ENCODE peak calls at places on chromosomes 12 and 14, in five cellular contexts. Z, C, N, X and Y are unnamed samples. For H3K4me1, the result is how much of the 10 kb centered on the place peaks cover.

GRCh38 chr12:108884116-108885012 is 4.5 kb downstream of the DAO start:
- DNase-seq in Z (no peak), C (no peak), N (peak), X (no peak), Y (peak)

GRCh38 chr12:92012691-92013090 is 133.0 kb downstream of the BTG1 start:
- DNase-seq in Z (no peak), C (no peak), N (no peak), X (no peak), Y (no peak)

GRCh38 chr14:104557766-104558165 is 21.8 kb upstream of the C14orf180 start:
- DNase-seq in Z (no peak), C (no peak), N (no peak), X (no peak), Y (no peak)

GRCh38 chr14:59630281-59630963 is 53.8 kb upstream of the CCDC175 start:
- DNase-seq in Z (no peak), C (no peak), N (no peak), X (no peak), Y (no peak)

GRCh38 chr14:87014854-87015253 is 978.1 kb downstream of the GALC start:
- DNase-seq in Z (no peak), C (no peak), N (no peak), X (no peak), Y (no peak)

GRCh38 chr12:12403264-12404248 is 46.7 kb downstream of the BORCS5 start:
- DNase-seq in Z (no peak), C (no peak), N (no peak), X (no peak), Y (no peak)

GRCh38 chr14:21136024-21136423 is 19.8 kb downstream of the OR5AU1 start:
- DNase-seq in Z (no peak), C (no peak), N (no peak), X (no peak), Y (no peak)

GRCh38 chr12:68106160-68106559 is 53.4 kb downstream of the IFNG start:
- DNase-seq in Z (no peak), C (no peak), N (no peak), X (no peak), Y (no peak)

GRCh38 chr14:69519701-69520100 is 35.2 kb downstream of the PLEKHD1 start:
- DNase-seq in Z (no peak), C (no peak), N (no peak), X (no peak), Y (no peak)

GRCh38 chr12:114799574-114800487 is 115.9 kb upstream of the TBX3 start:
- DNase-seq in Z (no peak), C (peak), N (no peak), X (no peak), Y (peak)

GRCh38 chr12:48966177-48966890 is 5.2 kb downstream of the WNT10B start:
- DNase-seq in Z (no peak), C (no peak), N (no peak), X (no peak), Y (no peak)

GRCh38 chr14:32047791-32048190 is 29.3 kb upstream of the ARHGAP5 start:
- DNase-seq in Z (no peak), C (no peak), N (no peak), X (no peak), Y (no peak)

GRCh38 chr12:108980831-108981618 is 39.8 kb downstream of the SVOP start:
- DNase-seq in Z (no peak), C (no peak), N (no peak), X (no peak), Y (no peak)

GRCh38 chr12:93109794-93110203 is 180.7 kb upstream of the EEA1 start:
- DNase-seq in Z (no peak), C (peak), N (no peak), X (no peak), Y (no peak)

GRCh38 chr12:64549108-64549507 is 61.2 kb upstream of the RASSF3 start:
- DNase-seq in Z (no peak), C (no peak), N (no peak), X (no peak), Y (no peak)

GRCh38 chr12:9077576-9078031 is 38.1 kb downstream of the A2M start:
- DNase-seq in Z (no peak), C (no peak), N (no peak), X (no peak), Y (no peak)

GRCh38 chr14:75720828-75721227 is 59.8 kb downstream of the TTLL5 start:
- DNase-seq in Z (no peak), C (peak), N (no peak), X (no peak), Y (no peak)

GRCh38 chr14:103091041-103091882 is 3.3 kb upstream of the EXOC3L4 start:
- DNase-seq in Z (no peak), C (peak), N (peak), X (no peak), Y (no peak)

GRCh38 chr14:104956290-104956890 is 21.8 kb downstream of the AHNAK2 start:
- DNase-seq in Z (no peak), C (no peak), N (no peak), X (no peak), Y (no peak)

GRCh38 chr12:57582440-57582839 is 8.6 kb upstream of the PIP4K2C start:
- DNase-seq in Z (no peak), C (no peak), N (no peak), X (no peak), Y (no peak)

GRCh38 chr12:9342614-9343353 is 134.6 kb upstream of the PZP start:
- DNase-seq in Z (no peak), C (no peak), N (no peak), X (no peak), Y (no peak)

GRCh38 chr12:62098131-62098530 is 162.1 kb upstream of the USP15 start:
- DNase-seq in Z (no peak), C (no peak), N (no peak), X (no peak), Y (no peak)

GRCh38 chr12:105911966-105912365 is 226.8 kb downstream of the NUAK1 start:
- DNase-seq in Z (no peak), C (no peak), N (no peak), X (no peak), Y (no peak)

GRCh38 chr14:31962920-31963319 is 114.2 kb upstream of the ARHGAP5 start:
- DNase-seq in Z (peak), C (no peak), N (no peak), X (no peak), Y (no peak)

GRCh38 chr12:108340037-108340436 is 926 bp upstream of the CMKLR1 start:
- DNase-seq in Z (no peak), C (no peak), N (no peak), X (no peak), Y (no peak)

GRCh38 chr12:97541366-97541765 is 78.8 kb downstream of the RMST start:
- DNase-seq in Z (no peak), C (no peak), N (no peak), X (no peak), Y (no peak)

GRCh38 chr14:100102156-100102785 is 37.0 kb downstream of the EVL start:
- DNase-seq in Z (no peak), C (no peak), N (no peak), X (no peak), Y (no peak)

GRCh38 chr14:29814153-29815057 is 113.2 kb downstream of the PRKD1 start:
- DNase-seq in Z (no peak), C (peak), N (no peak), X (no peak), Y (peak)

GRCh38 chr12:47811581-47812484 is 7.9 kb downstream of the HDAC7 start:
- DNase-seq in Z (no peak), C (peak), N (no peak), X (no peak), Y (no peak)

GRCh38 chr12:54024127-54024526 is 4.1 kb upstream of the HOXC6 start:
- DNase-seq in Z (no peak), C (peak), N (no peak), X (no peak), Y (no peak)

GRCh38 chr12:54024581-54024980 is 3.7 kb upstream of the HOXC6 start:
- DNase-seq in Z (no peak), C (no peak), N (no peak), X (no peak), Y (no peak)

GRCh38 chr12:54027442-54027786 is 826 bp upstream of the HOXC6 start:
- DNase-seq in Z (no peak), C (no peak), N (no peak), X (no peak), Y (no peak)

GRCh38 chr12:54026640-54027441 is 1.4 kb upstream of the HOXC6 start:
- DNase-seq in Z (no peak), C (peak), N (no peak), X (no peak), Y (no peak)

DNA sequence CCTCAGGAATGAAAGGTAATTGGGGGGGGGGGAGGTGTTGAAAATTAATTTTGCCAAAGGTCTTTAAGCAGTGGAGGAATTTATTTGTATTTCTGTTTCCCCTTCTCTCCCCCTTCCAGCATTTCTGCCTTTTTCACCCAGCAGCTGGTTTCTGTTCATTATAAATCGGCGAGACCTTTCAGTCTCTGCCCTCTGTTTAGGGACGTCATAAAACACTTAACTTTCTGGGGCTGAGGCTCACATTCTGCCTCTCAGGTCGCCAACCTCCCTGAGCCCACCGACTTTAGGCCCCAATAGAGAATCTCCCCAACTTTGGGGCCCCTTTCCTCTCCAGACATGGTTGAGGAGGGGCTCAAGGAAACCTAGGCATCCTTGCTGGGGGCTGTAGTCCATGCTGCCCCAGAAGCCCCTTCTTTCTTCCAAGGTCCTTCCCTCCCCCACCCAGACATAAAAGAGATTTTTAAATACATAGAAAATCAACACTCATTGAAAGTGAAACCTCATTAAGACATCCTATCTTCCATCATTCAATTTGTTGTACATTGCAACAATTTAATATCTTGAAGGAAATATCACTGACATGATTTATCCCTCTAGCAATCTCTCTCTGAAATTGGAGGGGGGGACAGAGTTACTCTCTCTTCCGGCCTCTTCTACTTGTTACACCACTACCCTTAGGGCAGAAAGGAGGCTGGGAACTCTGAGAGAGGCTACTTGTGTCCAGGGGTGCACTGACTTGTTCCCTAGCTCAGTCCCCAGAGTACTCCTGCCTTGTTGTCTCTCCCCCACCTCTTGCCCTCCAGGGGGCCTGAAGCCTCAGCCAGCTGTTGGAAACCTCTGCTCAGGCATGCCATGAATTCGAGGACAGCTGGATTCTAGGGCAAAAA is 2.5 kb upstream of the HOXC6 start:
- DNase-seq in Z (no peak), C (peak), N (no peak), X (no peak), Y (no peak)
- H3K4me3 ChIP-seq in Z (no peak), C (no peak), N (no peak), X (peak), Y (no peak)

GRCh38 chr14:24146978-24147760 is at the start of gene RNF31:
- DNase-seq in Z (peak), C (peak), N (peak), X (peak), Y (peak)
- TF ChIP-seq CTCF in Z (no peak), C (no peak), N (no peak), X (no peak), Y (no peak)

GRCh38 chr14:90561920-90562319 is 165.1 kb downstream of the CALM1 start:
- DNase-seq in Z (no peak), C (no peak), N (no peak), X (no peak), Y (no peak)

GRCh38 chr14:90560529-90560928 is 163.7 kb downstream of the CALM1 start:
- DNase-seq in Z (no peak), C (no peak), N (no peak), X (no peak), Y (no peak)

GRCh38 chr14:90564496-90564895 is 167.7 kb downstream of the CALM1 start:
- DNase-seq in Z (no peak), C (no peak), N (no peak), X (no peak), Y (no peak)

GRCh38 chr14:90561031-90561430 is 164.2 kb downstream of the CALM1 start:
- DNase-seq in Z (no peak), C (no peak), N (no peak), X (no peak), Y (no peak)

GRCh38 chr14:90562652-90563051 is 165.8 kb downstream of the CALM1 start:
- DNase-seq in Z (no peak), C (no peak), N (no peak), X (no peak), Y (no peak)
- H3K4me1 ChIP-seq in Z (under half), C (under half), N (under half), X (under half), Y (under half)

DNA sequence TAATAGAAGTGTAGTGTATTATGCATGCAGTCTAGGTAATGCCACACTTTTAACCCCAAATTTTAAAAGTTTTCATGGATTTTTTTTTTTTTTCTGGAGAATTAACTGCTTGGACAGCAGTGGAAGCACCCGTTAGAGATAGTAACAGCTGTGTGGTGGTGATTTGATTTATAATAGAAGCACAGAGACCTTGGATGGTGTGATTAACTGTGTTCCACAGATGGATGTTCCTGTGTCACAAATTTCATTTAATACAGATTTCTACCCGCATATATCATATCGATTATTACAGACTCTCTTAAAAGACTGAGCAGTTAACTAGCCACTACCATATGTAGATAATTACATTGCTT is 47.0 kb downstream of the IFT81 start:
- DNase-seq in Z (no peak), C (no peak), N (no peak), X (no peak), Y (no peak)
- H3K4me3 ChIP-seq in Z (no peak), C (no peak), N (no peak), X (no peak), Y (no peak)

DNA sequence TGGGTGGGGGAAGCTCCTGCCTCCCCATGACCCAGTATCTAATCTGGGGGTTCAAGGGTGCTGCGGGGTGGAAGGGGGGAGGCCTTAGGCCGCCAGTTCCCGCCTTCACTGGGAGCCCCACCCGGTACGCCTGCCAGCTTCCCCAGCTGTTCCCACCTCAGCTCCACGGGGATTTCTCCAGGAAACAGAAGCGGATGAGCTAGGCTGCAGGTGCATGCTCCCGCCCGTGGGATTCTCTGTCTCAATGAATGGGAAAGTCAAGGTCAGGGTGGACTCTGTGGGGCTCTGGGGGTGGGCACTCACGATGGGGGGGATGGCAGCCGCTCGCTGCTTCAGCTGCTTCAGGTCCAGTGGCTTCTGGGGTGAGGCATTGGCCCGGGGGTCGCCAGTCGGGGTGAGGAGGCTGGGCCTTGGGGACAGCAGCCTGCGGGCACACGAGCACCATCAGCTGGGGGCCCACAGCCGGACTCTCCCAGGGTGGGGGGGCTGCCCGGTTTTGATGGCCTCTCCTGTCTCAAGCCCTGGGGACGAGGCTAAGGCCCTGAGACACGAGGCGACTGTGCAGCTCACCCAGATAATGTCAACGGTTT is 68.6 kb downstream of the RFLNA start:
- DNase-seq in Z (no peak), C (peak), N (no peak), X (no peak), Y (no peak)
- TF ChIP-seq CTCF in Z (no peak), C (no peak), N (no peak), X (no peak), Y (no peak)